ENCODE peak calls at places on chromosomes 12 and 14, in five cellular contexts. O, V, S, W and X are unnamed samples.

GRCh38 chr12:14366211-14366762 is 805 bp downstream of the ATF7IP start:
- DNase-seq in W (no peak), S (no peak), V (peak), O (peak), X (no peak)

GRCh38 chr14:68982581-68982980 is 3.5 kb upstream of the ACTN1 start:
- DNase-seq in O (peak), S (no peak), V (no peak), W (no peak), X (no peak)

GRCh38 chr12:55698241-55698955 is 9.3 kb downstream of the ITGA7 start:
- DNase-seq in V (no peak), O (no peak), W (no peak), S (peak), X (no peak)

GRCh38 chr14:81511110-81511900 is 22.3 kb downstream of the SEL1L start:
- DNase-seq in V (no peak), W (no peak), O (no peak), S (no peak), X (no peak)

GRCh38 chr14:28596336-28596735 is 170.3 kb upstream of the FOXG1 start:
- DNase-seq in W (no peak), O (no peak), S (no peak), V (peak), X (no peak)

GRCh38 chr12:54282949-54283593 is 2.5 kb downstream of the HNRNPA1 start:
- DNase-seq in V (no peak), W (no peak), S (no peak), O (no peak), X (no peak)

GRCh38 chr14:50736932-50737419 is 68.9 kb upstream of the SAV1 start:
- DNase-seq in W (no peak), O (no peak), V (no peak), S (no peak), X (no peak)

GRCh38 chr12:19183121-19183838 is 53.7 kb downstream of the PLEKHA5 start:
- DNase-seq in W (no peak), O (peak), V (peak), S (no peak), X (no peak)

GRCh38 chr14:55697358-55697985 is 117.5 kb downstream of the KTN1 start:
- DNase-seq in V (peak), S (no peak), O (no peak), W (no peak), X (no peak)

GRCh38 chr12:7512528-7512927 is 9.0 kb upstream of the CD163 start:
- DNase-seq in S (no peak), V (peak), O (peak), W (no peak), X (peak)

GRCh38 chr12:19539836-19540235 is 100.5 kb downstream of the AEBP2 start:
- DNase-seq in O (no peak), V (no peak), S (no peak), W (no peak), X (no peak)

GRCh38 chr14:102140027-102140749 is 491 bp downstream of the WDR20 start:
- DNase-seq in O (no peak), S (no peak), V (peak), W (no peak), X (peak)

GRCh38 chr12:89225808-89226368 is 126.4 kb downstream of the DUSP6 start:
- DNase-seq in W (no peak), S (no peak), V (peak), O (peak), X (peak)

GRCh38 chr12:54033106-54033979 is 493 bp downstream of the HOXC5 start:
- DNase-seq in V (peak), W (no peak), O (no peak), S (peak), X (peak)

GRCh38 chr12:89621511-89621910 is 87.1 kb downstream of the ATP2B1 start:
- DNase-seq in S (no peak), V (no peak), O (no peak), W (no peak), X (no peak)

GRCh38 chr14:52012635-52013034 is 23.3 kb downstream of the RTRAF start:
- DNase-seq in S (peak), O (no peak), W (no peak), V (no peak), X (no peak)

GRCh38 chr14:101122855-101123129 is 219.3 kb upstream of the RTL1 start:
- DNase-seq in S (no peak), O (no peak), V (no peak), W (no peak), X (no peak)

GRCh38 chr12:28023156-28023887 is 50.8 kb upstream of the PTHLH start:
- DNase-seq in V (peak), S (no peak), W (no peak), O (peak), X (peak)

GRCh38 chr14:55412686-55413085 is 1.1 kb upstream of the ATG14 start:
- DNase-seq in S (no peak), W (no peak), V (no peak), O (no peak), X (no peak)

GRCh38 chr14:99101826-99102461 is 170.1 kb downstream of the BCL11B start:
- DNase-seq in V (no peak), O (no peak), S (no peak), W (no peak), X (no peak)

DNA sequence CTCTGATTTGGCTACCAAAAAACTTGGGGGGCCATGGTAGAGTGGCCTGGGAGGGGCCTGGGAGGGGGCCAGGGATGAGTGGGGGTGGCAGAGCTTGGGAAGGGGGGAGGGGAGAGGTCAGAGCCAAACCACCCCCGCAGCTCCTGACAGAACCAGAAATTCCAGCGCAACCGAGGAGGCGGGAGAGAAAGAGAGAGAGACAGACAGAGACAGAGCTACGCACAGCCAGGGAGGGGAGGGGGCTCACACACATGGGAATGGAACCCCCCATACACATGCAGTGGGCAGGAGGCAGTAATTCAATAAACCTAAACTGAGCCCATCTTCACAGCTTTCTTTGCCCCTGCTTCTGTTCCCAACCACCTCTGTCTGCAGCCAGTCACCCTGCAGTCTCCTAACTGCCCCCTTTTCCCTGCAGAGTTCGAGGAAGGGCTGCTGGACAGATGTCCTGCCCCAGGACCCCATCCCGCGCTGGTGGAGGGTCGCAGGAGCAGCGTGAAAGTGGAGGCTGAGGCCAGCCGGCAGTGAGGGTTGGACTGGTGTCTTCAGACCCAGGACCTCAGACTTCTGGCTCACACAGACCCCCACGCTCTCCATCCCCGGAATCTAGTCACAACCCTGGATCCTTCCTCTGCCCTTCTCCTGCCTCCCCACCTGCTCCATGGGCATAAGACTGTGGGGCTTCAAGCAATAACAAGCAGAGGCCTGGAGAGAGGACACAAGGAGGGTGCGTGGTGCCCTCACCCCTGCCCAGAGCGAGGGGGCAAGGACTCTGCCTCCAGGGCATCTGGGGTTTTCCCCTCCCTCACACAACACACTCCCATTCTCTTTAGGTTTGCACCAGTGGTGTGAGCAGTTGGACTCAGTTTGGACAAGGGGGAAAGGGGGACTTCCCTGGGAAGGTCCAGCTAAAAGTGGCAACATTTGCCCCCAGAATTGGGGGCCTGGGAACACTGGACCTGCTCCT is 5.6 kb downstream of the NAB2 start:
- DNase-seq in S (peak), V (no peak), W (no peak), O (no peak), X (no peak)
- TF ChIP-seq POLR2A in S (no peak), V (no peak), W (no peak), O (peak), X (no peak)

DNA sequence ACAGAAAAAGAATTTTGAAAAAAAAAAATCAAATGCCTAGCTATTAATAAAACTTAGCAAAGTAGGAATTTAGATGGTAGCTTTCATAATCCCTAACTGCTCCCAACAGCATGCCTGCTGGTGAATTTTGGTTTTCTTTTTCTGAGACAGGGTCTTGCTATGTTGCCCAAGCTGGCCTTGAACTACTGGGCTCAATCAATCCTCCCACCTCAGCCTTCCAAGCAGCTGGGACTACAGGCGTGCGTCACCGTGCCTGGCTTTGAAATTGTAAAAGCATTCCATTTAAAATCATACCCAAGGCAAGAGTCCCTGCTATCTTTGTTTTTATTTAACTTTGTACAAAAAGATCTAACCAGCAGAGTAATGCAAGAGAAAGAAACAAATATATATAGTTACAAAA is 20.7 kb downstream of the FBXO21 start:
- DNase-seq in V (no peak), O (no peak), S (peak), W (no peak), X (no peak)
- TF ChIP-seq POLR2A in V (no peak), O (no peak), S (no peak), W (no peak), X (no peak)

GRCh38 chr12:24904871-24905270 is 44.0 kb downstream of the BCAT1 start:
- DNase-seq in O (no peak), S (no peak), V (no peak), W (no peak), X (no peak)

GRCh38 chr12:24905431-24905830 is 43.5 kb downstream of the BCAT1 start:
- DNase-seq in S (no peak), O (peak), W (no peak), V (no peak), X (no peak)

GRCh38 chr12:24901975-24902461 is 46.9 kb downstream of the BCAT1 start:
- DNase-seq in S (no peak), W (no peak), O (no peak), V (no peak), X (no peak)

GRCh38 chr12:24902521-24903304 is 46.2 kb downstream of the BCAT1 start:
- DNase-seq in W (no peak), V (no peak), S (no peak), O (no peak), X (no peak)

GRCh38 chr12:24903305-24904088 is 45.4 kb downstream of the BCAT1 start:
- DNase-seq in S (no peak), V (no peak), O (no peak), W (no peak), X (no peak)
- TF ChIP-seq POLR2A in S (peak), V (no peak), O (no peak), W (no peak), X (no peak)

GRCh38 chr12:40648519-40648918 is 43.7 kb upstream of the CNTN1 start:
- DNase-seq in V (peak), W (no peak), O (no peak), S (no peak), X (no peak)

GRCh38 chr12:40646456-40646855 is 45.8 kb upstream of the CNTN1 start:
- DNase-seq in W (no peak), V (no peak), O (no peak), S (no peak), X (no peak)

GRCh38 chr12:40645361-40645760 is 46.9 kb upstream of the CNTN1 start:
- DNase-seq in W (no peak), S (no peak), O (no peak), V (no peak), X (no peak)

GRCh38 chr12:40647651-40648050 is 44.6 kb upstream of the CNTN1 start:
- DNase-seq in O (no peak), W (no peak), S (no peak), V (peak), X (no peak)

GRCh38 chr12:40646891-40647290 is 45.3 kb upstream of the CNTN1 start:
- DNase-seq in O (no peak), W (no peak), V (no peak), S (no peak), X (no peak)
- TF ChIP-seq POLR2A in O (no peak), W (no peak), V (no peak), S (no peak), X (no peak)

DNA sequence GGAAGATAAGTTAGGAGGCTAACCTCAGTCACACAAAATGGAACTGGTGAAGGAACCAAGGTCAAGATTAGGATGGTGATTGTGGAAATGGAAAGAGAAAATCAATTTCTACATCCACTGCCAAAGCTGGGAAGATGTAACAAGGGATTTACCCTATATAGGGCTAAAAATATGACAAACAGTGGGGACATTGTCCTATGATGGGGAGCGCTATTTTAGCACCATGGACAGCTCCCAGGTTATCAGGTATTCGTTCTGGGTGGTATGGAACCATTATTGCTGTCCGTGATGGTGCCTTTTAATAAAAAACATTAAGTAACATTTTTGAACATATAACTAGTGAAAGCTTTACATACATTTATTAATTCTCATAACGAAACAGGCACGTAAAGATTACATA is 124.0 kb downstream of the NDUFA12 start:
- DNase-seq in W (no peak), S (no peak), O (peak), V (no peak), X (no peak)
- TF ChIP-seq POLR2A in W (no peak), S (no peak), O (no peak), V (no peak), X (no peak)

DNA sequence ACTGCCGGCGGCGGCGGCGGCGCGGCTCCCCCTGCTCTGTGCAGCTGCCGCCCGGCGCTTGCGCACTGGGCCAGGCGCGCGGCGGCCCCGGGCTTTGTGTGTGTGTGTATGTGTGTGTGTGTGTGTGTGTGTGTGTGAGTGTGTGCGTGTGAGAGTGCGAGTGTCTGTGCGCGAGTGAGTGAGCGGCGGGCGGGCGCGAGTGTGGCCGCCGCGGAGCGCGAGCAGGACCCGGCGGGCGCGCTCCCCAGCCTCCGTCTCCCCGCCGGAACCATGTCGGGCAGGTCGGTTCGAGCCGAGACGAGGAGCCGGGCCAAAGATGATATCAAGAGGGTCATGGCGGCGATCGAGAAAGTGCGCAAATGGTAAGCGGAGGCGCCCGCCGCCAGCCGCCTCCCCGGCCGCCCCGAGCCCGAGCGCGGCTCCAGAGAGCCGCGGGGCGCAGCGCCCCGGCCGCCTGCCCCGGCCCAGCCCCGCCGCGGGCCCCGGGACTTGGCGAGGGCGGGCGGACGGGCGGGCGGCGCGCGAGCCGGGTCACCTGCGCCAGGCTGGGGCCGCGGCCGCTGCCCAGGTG is at the start of gene BCL7A:
- DNase-seq in S (peak), O (peak), W (no peak), V (peak), X (peak)
- TF ChIP-seq POLR2A in S (peak), O (no peak), W (peak), V (peak), X (peak)

GRCh38 chr12:104215638-104216297 is at the start of gene TXNRD1:
- DNase-seq in O (peak), S (peak), V (peak), W (peak), X (no peak)
- TF ChIP-seq POLR2A in O (peak), S (peak), V (peak), W (peak), X (no peak)

GRCh38 chr14:40841886-40842285 is 764.8 kb upstream of the LRFN5 start:
- DNase-seq in W (no peak), S (no peak), O (no peak), V (no peak), X (no peak)
- TF ChIP-seq POLR2A in W (no peak), S (no peak), O (no peak), V (no peak), X (no peak)

DNA sequence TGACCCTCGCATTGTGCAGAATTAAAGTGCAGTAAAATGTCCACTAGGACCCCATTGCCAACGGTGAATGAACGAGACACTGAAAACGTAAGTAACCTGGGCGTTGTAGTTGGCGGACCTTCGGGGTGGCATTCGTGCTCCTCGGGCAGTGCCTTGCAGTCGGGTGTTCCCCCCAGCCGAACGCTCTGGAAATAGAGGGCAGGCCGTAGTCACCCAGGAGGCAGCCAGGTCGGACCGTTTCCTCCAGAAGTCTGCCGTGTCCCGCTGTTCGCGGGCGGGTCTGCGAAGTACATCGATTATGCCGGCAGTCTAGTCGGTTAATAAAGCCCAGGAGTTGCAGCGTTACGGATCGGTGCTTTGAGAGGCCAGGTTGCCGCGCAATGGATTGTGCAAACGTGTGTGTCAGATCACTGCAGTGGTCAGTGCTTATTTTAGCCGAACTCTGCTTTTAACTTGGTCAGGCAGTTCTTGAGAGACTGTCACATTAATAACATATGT is 828 bp downstream of the MARK3 start:
- DNase-seq in O (peak), W (no peak), V (no peak), S (peak), X (no peak)
- TF ChIP-seq POLR2A in O (no peak), W (no peak), V (no peak), S (no peak), X (no peak)

DNA sequence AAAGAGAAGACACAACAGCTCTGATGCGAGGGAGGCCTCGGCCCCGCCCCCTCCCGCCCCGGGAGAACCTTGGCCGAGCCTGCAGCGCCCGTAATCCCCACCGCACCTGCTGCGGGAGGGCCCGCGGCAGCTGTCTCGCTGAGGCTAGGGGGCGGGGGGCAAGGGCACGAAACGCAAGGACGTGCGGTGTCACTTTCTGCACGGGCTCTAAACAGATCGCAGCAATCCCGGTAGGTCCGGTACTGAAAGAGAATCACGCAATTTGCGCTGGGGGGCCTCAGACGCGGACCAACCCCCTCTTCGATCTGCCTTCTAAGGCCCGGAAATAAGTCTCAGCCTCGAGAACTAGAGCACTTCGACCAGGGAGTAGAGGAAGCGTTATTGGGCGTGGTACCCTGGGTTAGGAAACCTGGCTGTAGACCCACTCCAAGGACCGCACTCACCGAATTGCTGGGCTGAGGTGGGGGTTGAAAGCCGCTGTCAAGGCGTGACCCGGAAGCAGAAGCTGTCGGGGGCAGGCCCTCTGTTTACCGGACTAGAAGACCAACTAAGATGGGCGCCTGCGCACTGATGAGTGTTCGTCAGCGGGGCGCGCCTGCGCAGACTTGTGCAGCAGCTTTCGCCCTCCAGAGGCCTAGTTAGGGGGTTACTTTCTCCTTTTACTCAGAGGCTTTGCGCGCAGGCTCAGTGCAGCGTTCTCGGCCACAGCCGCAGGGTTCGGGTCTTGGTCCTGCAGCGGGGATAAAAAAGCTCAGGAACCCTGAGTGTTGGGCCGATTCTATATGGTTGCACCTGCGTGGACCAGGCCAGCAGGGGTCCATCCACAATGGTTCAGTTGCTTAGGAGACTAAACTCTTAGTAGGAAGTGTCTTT is at the start of gene ASB8:
- DNase-seq in W (peak), S (peak), V (peak), O (peak), X (peak)
- TF ChIP-seq POLR2A in W (peak), S (no peak), V (peak), O (no peak), X (no peak)